ENCODE peak calls at places on chromosome 3, in six cellular contexts. One of them, this sample, is unnamed.
A peak's percentile ranks its signal among the peaks of the same experiment; 100 is the strongest.

GRCh38 chr3:189269356-189269755 is 97.6 kb downstream of the TPRG1 start:
- DNase-seq in T-cell: no peak
- DNase-seq in A673: peak; percentile 33
- DNase-seq in CD8-positive, alpha-beta T cell: no peak
- DNase-seq in RWPE2: no peak
- DNase-seq in activated naive CD4-positive, alpha-beta T cell treated with anti-CD3 and anti-CD28 coated beads, Interleukin-2, amount 50 U/mL, for 72 hours: no peak
- DNase-seq in this sample: no peak

GRCh38 chr3:184539801-184540440 is 21.7 kb upstream of the EPHB3 start:
- DNase-seq in T-cell: no peak
- DNase-seq in A673: no peak
- DNase-seq in CD8-positive, alpha-beta T cell: no peak
- DNase-seq in RWPE2: no peak
- DNase-seq in activated naive CD4-positive, alpha-beta T cell treated with anti-CD3 and anti-CD28 coated beads, Interleukin-2, amount 50 U/mL, for 72 hours: no peak
- DNase-seq in this sample: no peak

GRCh38 chr3:67064105-67064504 is 66.0 kb downstream of the KBTBD8 start:
- DNase-seq in T-cell: no peak
- DNase-seq in A673: no peak
- DNase-seq in CD8-positive, alpha-beta T cell: no peak
- DNase-seq in RWPE2: no peak
- DNase-seq in activated naive CD4-positive, alpha-beta T cell treated with anti-CD3 and anti-CD28 coated beads, Interleukin-2, amount 50 U/mL, for 72 hours: no peak
- DNase-seq in this sample: no peak

GRCh38 chr3:37145607-37146006 is 28.8 kb downstream of the LRRFIP2 start:
- DNase-seq in T-cell: no peak
- DNase-seq in A673: no peak
- DNase-seq in CD8-positive, alpha-beta T cell: no peak
- DNase-seq in RWPE2: no peak
- DNase-seq in activated naive CD4-positive, alpha-beta T cell treated with anti-CD3 and anti-CD28 coated beads, Interleukin-2, amount 50 U/mL, for 72 hours: no peak
- DNase-seq in this sample: no peak

GRCh38 chr3:66376568-66376967 is 124.3 kb downstream of the LRIG1 start:
- DNase-seq in T-cell: no peak
- DNase-seq in A673: no peak
- DNase-seq in CD8-positive, alpha-beta T cell: no peak
- DNase-seq in RWPE2: no peak
- DNase-seq in activated naive CD4-positive, alpha-beta T cell treated with anti-CD3 and anti-CD28 coated beads, Interleukin-2, amount 50 U/mL, for 72 hours: no peak
- DNase-seq in this sample: no peak

GRCh38 chr3:131083190-131083863 is 56.6 kb downstream of the NEK11 start:
- DNase-seq in T-cell: no peak
- DNase-seq in A673: peak; percentile 89
- DNase-seq in CD8-positive, alpha-beta T cell: no peak
- DNase-seq in RWPE2: no peak
- DNase-seq in activated naive CD4-positive, alpha-beta T cell treated with anti-CD3 and anti-CD28 coated beads, Interleukin-2, amount 50 U/mL, for 72 hours: no peak
- DNase-seq in this sample: no peak

GRCh38 chr3:170909129-170909903 is 879 bp upstream of the EIF5A2 start:
- DNase-seq in T-cell: no peak
- DNase-seq in A673: peak; percentile 1
- DNase-seq in CD8-positive, alpha-beta T cell: no peak
- DNase-seq in RWPE2: no peak
- DNase-seq in activated naive CD4-positive, alpha-beta T cell treated with anti-CD3 and anti-CD28 coated beads, Interleukin-2, amount 50 U/mL, for 72 hours: no peak
- DNase-seq in this sample: no peak

GRCh38 chr3:58111513-58112184 is 99.1 kb downstream of the DNASE1L3 start:
- DNase-seq in T-cell: peak; percentile 8
- DNase-seq in A673: no peak
- DNase-seq in CD8-positive, alpha-beta T cell: no peak
- DNase-seq in RWPE2: peak; percentile 47
- DNase-seq in activated naive CD4-positive, alpha-beta T cell treated with anti-CD3 and anti-CD28 coated beads, Interleukin-2, amount 50 U/mL, for 72 hours: no peak
- DNase-seq in this sample: peak; percentile 72

GRCh38 chr3:152071315-152071714 is 197.4 kb upstream of the MBNL1 start:
- DNase-seq in T-cell: no peak
- DNase-seq in A673: no peak
- DNase-seq in CD8-positive, alpha-beta T cell: no peak
- DNase-seq in RWPE2: no peak
- DNase-seq in activated naive CD4-positive, alpha-beta T cell treated with anti-CD3 and anti-CD28 coated beads, Interleukin-2, amount 50 U/mL, for 72 hours: no peak
- DNase-seq in this sample: no peak

GRCh38 chr3:13193320-13194284 is 120.4 kb upstream of the IQSEC1 start:
- DNase-seq in T-cell: no peak
- DNase-seq in A673: no peak
- DNase-seq in CD8-positive, alpha-beta T cell: no peak
- DNase-seq in RWPE2: no peak
- DNase-seq in activated naive CD4-positive, alpha-beta T cell treated with anti-CD3 and anti-CD28 coated beads, Interleukin-2, amount 50 U/mL, for 72 hours: no peak
- DNase-seq in this sample: no peak

GRCh38 chr3:15649341-15649740 is 47.8 kb downstream of the BTD start:
- DNase-seq in T-cell: no peak
- DNase-seq in A673: no peak
- DNase-seq in CD8-positive, alpha-beta T cell: no peak
- DNase-seq in RWPE2: no peak
- DNase-seq in activated naive CD4-positive, alpha-beta T cell treated with anti-CD3 and anti-CD28 coated beads, Interleukin-2, amount 50 U/mL, for 72 hours: no peak
- DNase-seq in this sample: no peak

GRCh38 chr3:40985195-40985594 is 214.1 kb upstream of the CTNNB1 start:
- DNase-seq in T-cell: no peak
- DNase-seq in A673: peak; percentile 14
- DNase-seq in CD8-positive, alpha-beta T cell: no peak
- DNase-seq in RWPE2: no peak
- DNase-seq in activated naive CD4-positive, alpha-beta T cell treated with anti-CD3 and anti-CD28 coated beads, Interleukin-2, amount 50 U/mL, for 72 hours: no peak
- DNase-seq in this sample: no peak

GRCh38 chr3:13655074-13655913 is 106.4 kb downstream of the FBLN2 start:
- DNase-seq in T-cell: no peak
- DNase-seq in A673: peak; percentile 33
- DNase-seq in CD8-positive, alpha-beta T cell: no peak
- DNase-seq in RWPE2: no peak
- DNase-seq in activated naive CD4-positive, alpha-beta T cell treated with anti-CD3 and anti-CD28 coated beads, Interleukin-2, amount 50 U/mL, for 72 hours: no peak
- DNase-seq in this sample: peak; percentile 72

GRCh38 chr3:39361252-39361927 is 21.8 kb upstream of the SLC25A38 start:
- DNase-seq in T-cell: peak; percentile 35
- DNase-seq in A673: no peak
- DNase-seq in CD8-positive, alpha-beta T cell: peak; percentile 35
- DNase-seq in RWPE2: no peak
- DNase-seq in activated naive CD4-positive, alpha-beta T cell treated with anti-CD3 and anti-CD28 coated beads, Interleukin-2, amount 50 U/mL, for 72 hours: peak; percentile 63
- DNase-seq in this sample: no peak

GRCh38 chr3:57803647-57804081 is 47.6 kb downstream of the SLMAP start:
- DNase-seq in T-cell: no peak
- DNase-seq in A673: peak; percentile 70
- DNase-seq in CD8-positive, alpha-beta T cell: no peak
- DNase-seq in RWPE2: no peak
- DNase-seq in activated naive CD4-positive, alpha-beta T cell treated with anti-CD3 and anti-CD28 coated beads, Interleukin-2, amount 50 U/mL, for 72 hours: no peak
- DNase-seq in this sample: no peak

GRCh38 chr3:184696643-184697042 is 15.2 kb downstream of the MAGEF1 start:
- DNase-seq in T-cell: no peak
- DNase-seq in A673: no peak
- DNase-seq in CD8-positive, alpha-beta T cell: no peak
- DNase-seq in RWPE2: no peak
- DNase-seq in activated naive CD4-positive, alpha-beta T cell treated with anti-CD3 and anti-CD28 coated beads, Interleukin-2, amount 50 U/mL, for 72 hours: no peak
- DNase-seq in this sample: no peak

GRCh38 chr3:56467108-56467507 is 1.2 kb downstream of the ERC2 start:
- DNase-seq in T-cell: peak; percentile 13
- DNase-seq in A673: peak; percentile 70
- DNase-seq in CD8-positive, alpha-beta T cell: no peak
- DNase-seq in RWPE2: no peak
- DNase-seq in activated naive CD4-positive, alpha-beta T cell treated with anti-CD3 and anti-CD28 coated beads, Interleukin-2, amount 50 U/mL, for 72 hours: no peak
- DNase-seq in this sample: peak; percentile 35

GRCh38 chr3:61521229-61521628 is 40.1 kb upstream of the PTPRG start:
- DNase-seq in T-cell: no peak
- DNase-seq in A673: no peak
- DNase-seq in CD8-positive, alpha-beta T cell: no peak
- DNase-seq in RWPE2: no peak
- DNase-seq in activated naive CD4-positive, alpha-beta T cell treated with anti-CD3 and anti-CD28 coated beads, Interleukin-2, amount 50 U/mL, for 72 hours: peak; percentile 65
- DNase-seq in this sample: peak; percentile 68

GRCh38 chr3:155228636-155229035 is 64.8 kb downstream of the STRIT1 start:
- DNase-seq in T-cell: no peak
- DNase-seq in A673: no peak
- DNase-seq in CD8-positive, alpha-beta T cell: no peak
- DNase-seq in RWPE2: no peak
- DNase-seq in activated naive CD4-positive, alpha-beta T cell treated with anti-CD3 and anti-CD28 coated beads, Interleukin-2, amount 50 U/mL, for 72 hours: no peak
- DNase-seq in this sample: no peak

GRCh38 chr3:88595025-88595424 is 445.3 kb downstream of the C3orf38 start:
- DNase-seq in T-cell: no peak
- DNase-seq in A673: peak; percentile 94
- DNase-seq in CD8-positive, alpha-beta T cell: no peak
- DNase-seq in RWPE2: no peak
- DNase-seq in activated naive CD4-positive, alpha-beta T cell treated with anti-CD3 and anti-CD28 coated beads, Interleukin-2, amount 50 U/mL, for 72 hours: no peak
- DNase-seq in this sample: no peak

GRCh38 chr3:132543016-132543739 is 53.9 kb upstream of the ACKR4 start:
- DNase-seq in T-cell: no peak
- DNase-seq in A673: no peak
- DNase-seq in CD8-positive, alpha-beta T cell: no peak
- DNase-seq in RWPE2: no peak
- DNase-seq in activated naive CD4-positive, alpha-beta T cell treated with anti-CD3 and anti-CD28 coated beads, Interleukin-2, amount 50 U/mL, for 72 hours: no peak
- DNase-seq in this sample: no peak

GRCh38 chr3:124780356-124780755 is 50.1 kb downstream of the UMPS start:
- DNase-seq in T-cell: no peak
- DNase-seq in A673: no peak
- DNase-seq in CD8-positive, alpha-beta T cell: no peak
- DNase-seq in RWPE2: no peak
- DNase-seq in activated naive CD4-positive, alpha-beta T cell treated with anti-CD3 and anti-CD28 coated beads, Interleukin-2, amount 50 U/mL, for 72 hours: no peak
- DNase-seq in this sample: no peak

GRCh38 chr3:36244728-36245127 is 135.6 kb upstream of the STAC start:
- DNase-seq in T-cell: no peak
- DNase-seq in A673: no peak
- DNase-seq in CD8-positive, alpha-beta T cell: no peak
- DNase-seq in RWPE2: no peak
- DNase-seq in activated naive CD4-positive, alpha-beta T cell treated with anti-CD3 and anti-CD28 coated beads, Interleukin-2, amount 50 U/mL, for 72 hours: no peak
- DNase-seq in this sample: no peak

GRCh38 chr3:123153821-123154323 is 47.9 kb upstream of the SEC22A start:
- DNase-seq in T-cell: no peak
- DNase-seq in A673: no peak
- DNase-seq in CD8-positive, alpha-beta T cell: no peak
- DNase-seq in RWPE2: no peak
- DNase-seq in activated naive CD4-positive, alpha-beta T cell treated with anti-CD3 and anti-CD28 coated beads, Interleukin-2, amount 50 U/mL, for 72 hours: no peak
- DNase-seq in this sample: no peak

GRCh38 chr3:54931182-54931581 is 3.3 kb upstream of the LRTM1 start:
- DNase-seq in T-cell: no peak
- DNase-seq in A673: no peak
- DNase-seq in CD8-positive, alpha-beta T cell: no peak
- DNase-seq in RWPE2: no peak
- DNase-seq in activated naive CD4-positive, alpha-beta T cell treated with anti-CD3 and anti-CD28 coated beads, Interleukin-2, amount 50 U/mL, for 72 hours: no peak
- DNase-seq in this sample: no peak

GRCh38 chr3:195475614-195476013 is 32.8 kb upstream of the ACAP2 start:
- DNase-seq in T-cell: no peak
- DNase-seq in A673: no peak
- DNase-seq in CD8-positive, alpha-beta T cell: no peak
- DNase-seq in RWPE2: no peak
- DNase-seq in activated naive CD4-positive, alpha-beta T cell treated with anti-CD3 and anti-CD28 coated beads, Interleukin-2, amount 50 U/mL, for 72 hours: no peak
- DNase-seq in this sample: no peak

GRCh38 chr3:183265157-183265642 is 12.1 kb downstream of the B3GNT5 start:
- DNase-seq in T-cell: no peak
- DNase-seq in A673: peak; percentile 68
- DNase-seq in CD8-positive, alpha-beta T cell: no peak
- DNase-seq in RWPE2: no peak
- DNase-seq in activated naive CD4-positive, alpha-beta T cell treated with anti-CD3 and anti-CD28 coated beads, Interleukin-2, amount 50 U/mL, for 72 hours: no peak
- DNase-seq in this sample: no peak

GRCh38 chr3:4821975-4822374 is 157.3 kb upstream of the BHLHE40 start:
- DNase-seq in T-cell: peak; percentile 85
- DNase-seq in A673: no peak
- DNase-seq in CD8-positive, alpha-beta T cell: peak; percentile 70
- DNase-seq in RWPE2: no peak
- DNase-seq in activated naive CD4-positive, alpha-beta T cell treated with anti-CD3 and anti-CD28 coated beads, Interleukin-2, amount 50 U/mL, for 72 hours: peak; percentile 89
- DNase-seq in this sample: no peak

GRCh38 chr3:112646623-112647022 is 5.7 kb upstream of the CCDC80 start:
- DNase-seq in T-cell: no peak
- DNase-seq in A673: no peak
- DNase-seq in CD8-positive, alpha-beta T cell: no peak
- DNase-seq in RWPE2: no peak
- DNase-seq in activated naive CD4-positive, alpha-beta T cell treated with anti-CD3 and anti-CD28 coated beads, Interleukin-2, amount 50 U/mL, for 72 hours: no peak
- DNase-seq in this sample: no peak

GRCh38 chr3:13087320-13087985 is 14.2 kb upstream of the IQSEC1 start:
- DNase-seq in T-cell: no peak
- DNase-seq in A673: no peak
- DNase-seq in CD8-positive, alpha-beta T cell: no peak
- DNase-seq in RWPE2: no peak
- DNase-seq in activated naive CD4-positive, alpha-beta T cell treated with anti-CD3 and anti-CD28 coated beads, Interleukin-2, amount 50 U/mL, for 72 hours: no peak
- DNase-seq in this sample: no peak

GRCh38 chr3:155712008-155712407 is 32.9 kb downstream of the PLCH1 start:
- DNase-seq in T-cell: no peak
- DNase-seq in A673: no peak
- DNase-seq in CD8-positive, alpha-beta T cell: no peak
- DNase-seq in RWPE2: no peak
- DNase-seq in activated naive CD4-positive, alpha-beta T cell treated with anti-CD3 and anti-CD28 coated beads, Interleukin-2, amount 50 U/mL, for 72 hours: no peak
- DNase-seq in this sample: peak; percentile 42

GRCh38 chr3:37996785-37997301 is 6.3 kb downstream of the VILL start:
- DNase-seq in T-cell: peak; percentile 78
- DNase-seq in A673: peak; percentile 73
- DNase-seq in CD8-positive, alpha-beta T cell: peak; percentile 67
- DNase-seq in RWPE2: peak; percentile 60
- DNase-seq in activated naive CD4-positive, alpha-beta T cell treated with anti-CD3 and anti-CD28 coated beads, Interleukin-2, amount 50 U/mL, for 72 hours: peak; percentile 81
- DNase-seq in this sample: peak; percentile 83

GRCh38 chr3:138360272-138361192 is 12.2 kb downstream of the MRAS start:
- DNase-seq in T-cell: no peak
- DNase-seq in A673: no peak
- DNase-seq in CD8-positive, alpha-beta T cell: no peak
- DNase-seq in RWPE2: no peak
- DNase-seq in activated naive CD4-positive, alpha-beta T cell treated with anti-CD3 and anti-CD28 coated beads, Interleukin-2, amount 50 U/mL, for 72 hours: no peak
- DNase-seq in this sample: no peak

GRCh38 chr3:52798978-52799476 is 4.4 kb downstream of the ITIH3 start:
- DNase-seq in T-cell: no peak
- DNase-seq in A673: peak; percentile 7
- DNase-seq in CD8-positive, alpha-beta T cell: no peak
- DNase-seq in RWPE2: peak; percentile 80
- DNase-seq in activated naive CD4-positive, alpha-beta T cell treated with anti-CD3 and anti-CD28 coated beads, Interleukin-2, amount 50 U/mL, for 72 hours: no peak
- DNase-seq in this sample: peak; percentile 61

GRCh38 chr3:58623961-58624360 is 42.6 kb downstream of the FAM3D start:
- DNase-seq in T-cell: no peak
- DNase-seq in A673: no peak
- DNase-seq in CD8-positive, alpha-beta T cell: no peak
- DNase-seq in RWPE2: no peak
- DNase-seq in activated naive CD4-positive, alpha-beta T cell treated with anti-CD3 and anti-CD28 coated beads, Interleukin-2, amount 50 U/mL, for 72 hours: no peak
- DNase-seq in this sample: no peak

GRCh38 chr3:133927543-133928066 is 31.9 kb upstream of the RAB6B start:
- DNase-seq in T-cell: peak; percentile 68
- DNase-seq in A673: peak; percentile 69
- DNase-seq in CD8-positive, alpha-beta T cell: peak; percentile 72
- DNase-seq in RWPE2: no peak
- DNase-seq in activated naive CD4-positive, alpha-beta T cell treated with anti-CD3 and anti-CD28 coated beads, Interleukin-2, amount 50 U/mL, for 72 hours: peak; percentile 74
- DNase-seq in this sample: peak; percentile 95

GRCh38 chr3:183073839-183074615 is 25.3 kb downstream of the MCCC1 start:
- DNase-seq in T-cell: no peak
- DNase-seq in A673: no peak
- DNase-seq in CD8-positive, alpha-beta T cell: no peak
- DNase-seq in RWPE2: no peak
- DNase-seq in activated naive CD4-positive, alpha-beta T cell treated with anti-CD3 and anti-CD28 coated beads, Interleukin-2, amount 50 U/mL, for 72 hours: no peak
- DNase-seq in this sample: no peak

This sample was measured in GM20000.